ENCODE peak calls at places on chromosomes 16 and 17, in ten cellular contexts. B is CD4-positive, CD25-positive, alpha-beta regulatory T cell; A is ovary; R is stomach; V is left lung; Y is HL-60; C is neuronal stem cell; O is ascending aorta; Z is CD8-positive, alpha-beta memory T cell; K is right atrium auricular region. L is an unnamed sample.

GRCh38 chr17:61689610-61690180 is 98.7 kb upstream of the NACA2 start:
- DNase-seq in A (no peak), R (no peak), O (no peak), B (no peak), K (no peak), Y (no peak), C (no peak), V (no peak), Z (no peak), L (no peak)

GRCh38 chr16:22070361-22071351 is 21.7 kb upstream of the VWA3A start:
- DNase-seq in C (no peak), A (peak), K (no peak), B (no peak), V (no peak), Y (no peak), R (peak), Z (no peak), O (no peak), L (peak)

GRCh38 chr17:78890111-78890897 is 12.7 kb downstream of the CEP295NL start:
- DNase-seq in Z (peak), Y (peak), R (peak), B (peak), O (peak), V (peak), C (no peak), A (no peak), K (peak), L (no peak)

GRCh38 chr17:28758411-28759121 is 14.8 kb downstream of the TRAF4 start:
- DNase-seq in V (no peak), Y (no peak), O (no peak), K (no peak), B (no peak), R (no peak), Z (no peak), C (no peak), A (no peak), L (peak)

GRCh38 chr17:44781553-44782348 is 23.0 kb downstream of the ADAM11 start:
- DNase-seq in Y (no peak), C (no peak), A (no peak), R (no peak), B (no peak), Z (no peak), O (no peak), V (no peak), K (no peak), L (peak)

GRCh38 chr17:39652635-39653315 is 12.4 kb upstream of the TCAP start:
- DNase-seq in C (peak), O (no peak), K (no peak), B (no peak), Y (no peak), V (no peak), R (no peak), A (no peak), Z (no peak), L (no peak)

GRCh38 chr16:85227924-85228462 is 115.7 kb upstream of the CIBAR2 start:
- DNase-seq in A (peak), O (no peak), V (no peak), Z (no peak), B (no peak), R (no peak), K (no peak), C (no peak), Y (no peak), L (peak)

GRCh38 chr16:49890876-49891275 is 35.0 kb upstream of the ZNF423 start:
- DNase-seq in V (no peak), Y (no peak), C (no peak), A (no peak), B (no peak), Z (no peak), R (no peak), O (no peak), K (no peak), L (no peak)

GRCh38 chr16:12205378-12205777 is 228.8 kb downstream of the SNX29 start:
- DNase-seq in R (no peak), V (no peak), A (no peak), Z (no peak), C (no peak), Y (no peak), B (no peak), O (no peak), K (no peak), L (no peak)

GRCh38 chr16:77113835-77114234 is 77.2 kb upstream of the MON1B start:
- DNase-seq in A (no peak), C (no peak), O (no peak), V (no peak), K (no peak), Z (no peak), R (peak), B (no peak), Y (no peak), L (no peak)

GRCh38 chr17:29569245-29569950 is 897 bp downstream of the TP53I13 start:
- DNase-seq in Z (no peak), A (no peak), B (no peak), O (no peak), V (no peak), C (no peak), R (no peak), Y (no peak), K (peak), L (no peak)

GRCh38 chr17:66255112-66255511 is 25.9 kb upstream of the APOH start:
- DNase-seq in A (no peak), K (no peak), O (no peak), C (peak), R (no peak), B (peak), Z (peak), V (no peak), Y (peak), L (no peak)

GRCh38 chr17:75315541-75316243 is 26.5 kb upstream of the SLC25A19 start:
- DNase-seq in Y (no peak), K (no peak), V (no peak), Z (no peak), O (no peak), R (no peak), B (no peak), C (no peak), A (no peak), L (no peak)

GRCh38 chr16:89344314-89344828 is 126.9 kb downstream of the ZNF778 start:
- DNase-seq in O (no peak), V (peak), B (no peak), Y (no peak), C (no peak), K (no peak), Z (no peak), R (no peak), A (no peak), L (no peak)

GRCh38 chr16:12252616-12253015 is 276.1 kb downstream of the SNX29 start:
- DNase-seq in V (no peak), R (no peak), Z (no peak), A (no peak), O (no peak), K (no peak), Y (no peak), B (no peak), C (no peak), L (no peak)

GRCh38 chr17:9138161-9138717 is 116.9 kb downstream of the NTN1 start:
- DNase-seq in R (no peak), A (no peak), O (no peak), Z (no peak), K (peak), B (no peak), V (no peak), C (no peak), Y (no peak), L (no peak)

GRCh38 chr17:50447870-50448573 is 20.7 kb downstream of the CHAD start:
- DNase-seq in K (no peak), O (no peak), R (no peak), V (peak), C (no peak), A (no peak), B (no peak), Y (no peak), Z (no peak), L (no peak)

GRCh38 chr17:55056530-55056929 is 88.0 kb downstream of the STXBP4 start:
- DNase-seq in A (no peak), Z (no peak), Y (no peak), C (no peak), V (no peak), R (peak), O (no peak), K (no peak), B (no peak), L (no peak)

GRCh38 chr16:87066695-87067556 is 250.3 kb downstream of the C16orf95 start:
- DNase-seq in O (no peak), B (no peak), R (no peak), V (no peak), Y (no peak), C (no peak), A (no peak), K (no peak), Z (no peak), L (no peak)

GRCh38 chr16:81940781-81941560 is 70.3 kb downstream of the SDR42E1 start:
- DNase-seq in K (no peak), Z (peak), R (no peak), B (no peak), Y (no peak), V (no peak), C (no peak), A (no peak), O (no peak), L (no peak)

GRCh38 chr17:40316571-40317344 is 7.8 kb downstream of the RARA start:
- DNase-seq in A (peak), O (no peak), Y (no peak), V (peak), K (peak), R (peak), Z (no peak), C (no peak), B (no peak), L (peak)

GRCh38 chr17:64005734-64006167 is 7.6 kb downstream of the PRR29 start:
- DNase-seq in V (peak), A (no peak), Y (no peak), B (no peak), O (no peak), R (peak), Z (no peak), K (peak), C (no peak), L (no peak)

GRCh38 chr17:45380046-45380765 is 52.5 kb downstream of the ARHGAP27 start:
- DNase-seq in A (no peak), V (no peak), K (no peak), Z (no peak), O (no peak), R (no peak), C (no peak), Y (no peak), B (no peak), L (no peak)

GRCh38 chr16:89922884-89923639 is at the start of gene TUBB3:
- DNase-seq in Y (no peak), V (peak), C (peak), K (no peak), B (no peak), Z (no peak), O (no peak), R (peak), A (peak), L (peak)

GRCh38 chr17:8807070-8807550 is 7.9 kb upstream of the MFSD6L start:
- DNase-seq in Z (no peak), Y (peak), K (no peak), R (no peak), O (no peak), B (no peak), A (no peak), C (no peak), V (no peak), L (no peak)

GRCh38 chr17:57487552-57487951 is 231.2 kb downstream of the MSI2 start:
- DNase-seq in V (no peak), Y (no peak), O (no peak), B (no peak), A (no peak), Z (no peak), R (no peak), C (no peak), K (no peak), L (no peak)
- H3K27ac ChIP-seq in V (no peak), Y (peak), O (no peak), B (no peak), A (peak), Z (no peak), R (no peak), C (no peak), K (peak), L (no peak)

GRCh38 chr17:60170835-60171752 is 21.3 kb downstream of the CA4 start:
- DNase-seq in V (no peak), K (no peak), Z (no peak), B (no peak), R (peak), A (no peak), O (no peak), Y (no peak), C (no peak), L (no peak)

GRCh38 chr17:60169921-60170817 is 20.4 kb downstream of the CA4 start:
- DNase-seq in Y (peak), A (no peak), V (no peak), C (no peak), B (no peak), K (no peak), R (no peak), O (no peak), Z (no peak), L (no peak)

GRCh38 chr17:60173304-60173807 is 23.6 kb downstream of the CA4 start:
- DNase-seq in V (no peak), Z (no peak), Y (no peak), B (no peak), A (no peak), R (no peak), C (no peak), O (no peak), K (no peak), L (no peak)

GRCh38 chr17:60171753-60172079 is 21.9 kb downstream of the CA4 start:
- DNase-seq in R (no peak), K (no peak), Y (no peak), C (no peak), Z (no peak), V (no peak), O (no peak), A (no peak), B (no peak), L (no peak)

GRCh38 chr17:60174035-60174434 is 24.3 kb downstream of the CA4 start:
- DNase-seq in A (no peak), V (no peak), Y (no peak), Z (no peak), O (no peak), C (no peak), R (no peak), K (no peak), B (no peak), L (no peak)
- H3K27ac ChIP-seq in A (no peak), V (no peak), Y (no peak), Z (no peak), O (no peak), C (no peak), R (no peak), K (no peak), B (no peak), L (no peak)

GRCh38 chr16:282944-283744 is at the start of gene PDIA2:
- DNase-seq in K (no peak), C (no peak), V (no peak), Y (no peak), A (no peak), Z (no peak), O (no peak), R (peak), B (no peak), L (no peak)
- H3K27ac ChIP-seq in K (no peak), C (no peak), V (no peak), Y (no peak), A (no peak), Z (no peak), O (no peak), R (peak), B (no peak), L (no peak)

DNA sequence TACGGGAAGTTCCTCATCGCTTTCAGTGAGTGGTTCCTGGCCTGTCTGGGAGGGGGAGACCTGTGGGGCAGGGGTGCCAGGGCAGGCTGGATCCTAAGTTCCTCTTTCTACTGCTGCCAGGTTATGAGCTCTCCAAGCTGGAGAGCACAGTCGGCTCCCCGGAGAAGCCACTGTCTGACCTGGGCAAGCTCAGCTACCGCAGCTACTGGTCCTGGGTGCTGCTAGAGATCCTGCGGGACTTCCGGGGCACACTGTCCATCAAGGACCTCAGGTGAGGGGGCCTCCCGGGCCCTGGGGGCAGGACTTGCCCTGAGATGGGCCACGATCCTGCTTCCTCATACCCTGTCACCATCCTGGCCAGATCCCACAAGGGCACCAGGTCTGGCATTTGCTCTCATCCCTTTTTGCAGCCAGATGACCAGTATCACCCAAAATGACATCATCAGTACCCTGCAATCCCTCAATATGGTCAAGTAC is 5.2 kb downstream of the PRSS8 start:
- DNase-seq in K (no peak), R (no peak), Z (no peak), B (no peak), V (peak), C (no peak), O (no peak), Y (no peak), A (no peak), L (no peak)
- H3K27ac ChIP-seq in K (peak), R (peak), Z (no peak), B (no peak), V (peak), C (no peak), O (peak), Y (peak), A (no peak), L (peak)

GRCh38 chr17:83198366-83199341 is 119.2 kb downstream of the METRNL start:
- DNase-seq in Y (no peak), O (peak), A (peak), C (no peak), B (no peak), R (no peak), Z (no peak), K (no peak), V (peak), L (no peak)
- H3K27ac ChIP-seq in Y (peak), O (peak), A (no peak), C (no peak), B (peak), R (peak), Z (peak), K (peak), V (peak), L (no peak)

DNA sequence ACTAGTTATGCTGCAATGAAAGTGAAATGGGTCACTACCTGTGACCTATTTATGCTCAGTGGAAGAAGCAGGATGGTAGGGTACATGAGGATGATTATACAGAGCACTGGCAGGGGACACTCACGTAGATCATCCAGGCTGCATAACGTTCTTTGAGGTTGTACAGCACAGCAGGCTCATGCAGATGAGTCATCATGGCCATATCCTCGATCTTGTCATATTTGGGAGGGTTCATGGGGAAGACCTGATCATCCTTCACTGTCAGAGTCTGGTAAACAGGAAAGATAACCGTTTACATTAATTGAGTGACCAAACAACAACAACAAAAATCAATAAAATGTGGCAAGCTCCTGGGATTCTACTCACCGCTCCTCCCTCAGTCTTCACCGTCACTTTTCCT is 2.1 kb downstream of the MYH2 start:
- DNase-seq in K (no peak), Y (no peak), V (no peak), Z (no peak), B (no peak), A (no peak), R (no peak), C (no peak), O (no peak), L (no peak)
- H3K27ac ChIP-seq in K (no peak), Y (no peak), V (no peak), Z (no peak), B (no peak), A (no peak), R (no peak), C (no peak), O (no peak), L (no peak)

GRCh38 chr16:66364117-66364958 is 2.2 kb upstream of the CDH5 start:
- DNase-seq in K (peak), C (no peak), Y (no peak), V (no peak), B (no peak), O (no peak), Z (no peak), R (no peak), A (peak), L (peak)

GRCh38 chr16:66363196-66363777 is 3.2 kb upstream of the CDH5 start:
- DNase-seq in A (no peak), K (no peak), Z (no peak), V (no peak), R (no peak), O (no peak), C (no peak), Y (no peak), B (no peak), L (no peak)

GRCh38 chr16:66366433-66367299 is at the start of gene CDH5:
- DNase-seq in O (no peak), Y (no peak), K (peak), V (peak), C (no peak), B (no peak), Z (no peak), R (no peak), A (peak), L (peak)

GRCh38 chr16:66365588-66365987 is 903 bp upstream of the CDH5 start:
- DNase-seq in K (peak), B (no peak), C (no peak), O (no peak), V (no peak), Y (no peak), Z (no peak), A (peak), R (no peak), L (peak)

GRCh38 chr16:66364959-66365306 is 1.6 kb upstream of the CDH5 start:
- DNase-seq in B (no peak), O (no peak), A (no peak), V (no peak), Z (no peak), K (no peak), R (no peak), Y (no peak), C (no peak), L (no peak)
- H3K27ac ChIP-seq in B (no peak), O (peak), A (peak), V (peak), Z (no peak), K (peak), R (peak), Y (no peak), C (no peak), L (peak)

L was measured in uterus.